ENCODE peak calls at places on chromosomes 16 and 17, in six cellular contexts. J, Z, C, F, E and U are unnamed samples.

GRCh38 chr17:62950067-62950466 is 16.0 kb upstream of the TANC2 start:
- DNase-seq in Z (peak), C (no peak), J (peak), E (no peak), F (no peak), U (no peak)

GRCh38 chr17:44376124-44376523 is 12.5 kb upstream of the FAM171A2 start:
- DNase-seq in F (no peak), E (no peak), J (no peak), C (peak), Z (peak), U (peak)

GRCh38 chr17:13288248-13288647 is 270.4 kb upstream of the ELAC2 start:
- DNase-seq in Z (no peak), E (no peak), J (no peak), F (no peak), C (no peak), U (no peak)

GRCh38 chr16:9225527-9226316 is 134.3 kb downstream of the HAPSTR1 start:
- DNase-seq in C (peak), J (no peak), F (no peak), E (no peak), Z (no peak), U (peak)

GRCh38 chr17:225551-225950 is 44.1 kb upstream of the DOC2B start:
- DNase-seq in Z (no peak), J (no peak), E (no peak), C (no peak), F (no peak), U (no peak)

GRCh38 chr17:44132275-44132821 is 8.9 kb upstream of the HDAC5 start:
- DNase-seq in E (no peak), C (no peak), F (no peak), Z (no peak), J (no peak), U (no peak)

GRCh38 chr17:60685437-60685836 is 7.8 kb downstream of the BCAS3 start:
- DNase-seq in E (no peak), C (no peak), F (no peak), J (no peak), Z (no peak), U (no peak)

GRCh38 chr17:69761767-69762321 is 313.2 kb upstream of the KCNJ16 start:
- DNase-seq in C (no peak), E (no peak), Z (no peak), J (peak), F (no peak), U (no peak)

GRCh38 chr17:64384253-64385186 is 6.1 kb downstream of the PECAM1 start:
- DNase-seq in E (no peak), Z (no peak), J (no peak), F (no peak), C (no peak), U (no peak)

GRCh38 chr17:76751416-76751993 is 13.6 kb downstream of the MFSD11 start:
- DNase-seq in J (no peak), F (no peak), C (no peak), Z (no peak), E (no peak), U (no peak)

GRCh38 chr16:11901091-11901490 is 14.7 kb downstream of the GSPT1 start:
- DNase-seq in Z (no peak), E (no peak), F (no peak), C (no peak), J (no peak), U (no peak)

GRCh38 chr17:38881600-38882191 is 11.8 kb downstream of the LASP1 start:
- DNase-seq in F (no peak), Z (peak), E (no peak), J (no peak), C (peak), U (no peak)

GRCh38 chr17:3977387-3977786 is 13.2 kb upstream of the ATP2A3 start:
- DNase-seq in E (no peak), C (no peak), Z (no peak), J (no peak), F (no peak), U (no peak)

GRCh38 chr16:35364263-35364662 is 1904.9 kb downstream of the TP53TG3F start:
- DNase-seq in F (no peak), C (no peak), Z (no peak), E (no peak), J (no peak), U (no peak)

GRCh38 chr17:27554152-27554551 is 76.8 kb upstream of the LGALS9 start:
- DNase-seq in Z (no peak), J (no peak), F (no peak), C (no peak), E (no peak), U (no peak)

GRCh38 chr17:17109231-17109630 is 67.0 kb downstream of the MPRIP start:
- DNase-seq in F (no peak), C (no peak), Z (no peak), J (no peak), E (peak), U (no peak)